ENCODE peak calls at places on chromosomes 12 and 14, in ten cellular contexts. O is kidney tubule cell; Q is body of pancreas; N is mucosa of gallbladder; U is DMS53; P is activated CD8-positive, alpha-beta memory T cell treated with anti-CD3 and anti-CD28 coated beads for 24 hours; T is RPMI8226; M is stimulated activated CD8-positive, alpha-beta memory T cell treated with anti-CD3 and anti-CD28 coated beads, Interleukin-2, amount 100 ng/mL, for 1 hour; A is AG10803; B is activated gamma-delta T cell treated with Interleukin-2 at 50 U/mL for 16 hours. E is an unnamed sample.

GRCh38 chr12:659090-659683 is 4.1 kb downstream of the NINJ2 start:
- DNase-seq in O (no peak), Q (no peak), B (no peak), U (no peak), T (no peak), A (no peak), M (no peak), N (no peak), P (no peak), E (no peak)

GRCh38 chr12:19529933-19530630 is 90.8 kb downstream of the AEBP2 start:
- DNase-seq in T (no peak), M (no peak), O (peak; percentile 38), U (peak; percentile 79), A (peak; percentile 45), Q (no peak), N (no peak), B (no peak), P (no peak), E (no peak)

GRCh38 chr12:28771961-28772360 is 377.1 kb upstream of the FAR2 start:
- DNase-seq in U (no peak), Q (no peak), O (no peak), P (no peak), B (no peak), A (no peak), M (no peak), T (no peak), N (no peak), E (no peak)

GRCh38 chr12:88310069-88310468 is 168.0 kb downstream of the TMTC3 start:
- DNase-seq in P (no peak), T (no peak), M (no peak), B (no peak), A (peak; percentile 94), O (peak; percentile 35), N (no peak), Q (no peak), U (no peak), E (no peak)

GRCh38 chr14:99891900-99892299 is 98.7 kb downstream of the EML1 start:
- DNase-seq in P (no peak), B (no peak), U (no peak), N (no peak), Q (no peak), A (no peak), T (no peak), M (no peak), O (peak; percentile 87), E (no peak)

GRCh38 chr12:49335955-49336644 is 888 bp downstream of the C1QL4 start:
- DNase-seq in Q (no peak), A (no peak), T (no peak), M (no peak), B (no peak), N (no peak), O (no peak), U (no peak), P (no peak), E (no peak)

GRCh38 chr12:2640709-2641108 is 154.1 kb upstream of the FKBP4 start:
- DNase-seq in T (no peak), N (peak; percentile 32), Q (no peak), M (no peak), U (peak; percentile 26), B (no peak), A (peak; percentile 95), O (peak; percentile 94), P (no peak), E (no peak)

GRCh38 chr12:5965950-5966383 is 20.9 kb upstream of the ANO2 start:
- DNase-seq in B (peak; percentile 26), N (peak; percentile 47), A (peak; percentile 43), O (peak; percentile 59), P (peak; percentile 70), Q (peak; percentile 49), T (peak; percentile 64), U (peak; percentile 79), M (no peak), E (no peak)

GRCh38 chr12:53102883-53103807 is at the start of gene SOAT2:
- DNase-seq in U (peak; percentile 93), P (peak; percentile 82), B (peak; percentile 60), T (peak; percentile 69), Q (no peak), N (no peak), M (no peak), A (no peak), O (peak; percentile 51), E (no peak)

GRCh38 chr12:29562167-29562776 is 64.8 kb upstream of the OVCH1 start:
- DNase-seq in O (no peak), Q (no peak), M (no peak), B (no peak), U (no peak), T (no peak), N (no peak), P (no peak), A (no peak), E (no peak)

GRCh38 chr12:78406213-78406612 is 458.4 kb upstream of the SYT1 start:
- DNase-seq in N (no peak), Q (no peak), A (no peak), M (no peak), U (no peak), O (no peak), B (no peak), P (no peak), T (no peak), E (no peak)

GRCh38 chr12:119307747-119308146 is 26.8 kb upstream of the CCDC60 start:
- DNase-seq in M (no peak), Q (no peak), N (no peak), U (no peak), A (no peak), B (no peak), O (no peak), T (no peak), P (no peak), E (no peak)

GRCh38 chr14:100105357-100106169 is 40.3 kb downstream of the EVL start:
- DNase-seq in B (peak; percentile 25), A (no peak), Q (no peak), M (no peak), P (peak; percentile 77), O (no peak), N (no peak), T (no peak), U (no peak), E (no peak)

GRCh38 chr12:116802018-116802417 is 63.9 kb downstream of the RNFT2 start:
- DNase-seq in T (no peak), P (no peak), M (no peak), Q (no peak), N (no peak), B (no peak), O (no peak), U (no peak), A (no peak), E (no peak)

GRCh38 chr12:14454098-14454907 is 88.8 kb downstream of the ATF7IP start:
- DNase-seq in N (no peak), O (peak; percentile 42), T (peak; percentile 47), U (peak; percentile 88), Q (no peak), M (no peak), P (no peak), B (peak; percentile 11), A (peak; percentile 30), E (no peak)

E was measured in NCI-H2081 treated with DMSO at 0.1 percent for 48 hours.